ENCODE peak calls at places on chromosomes 12 and 14, in four cellular contexts. One of them, this sample, is unnamed. For H3K4me1, the result is how much of the 10 kb centered on the place peaks cover.

GRCh38 chr14:78153069-78153351 is 17.2 kb upstream of the NRXN3 start:
- DNase-seq in astrocyte: peak
- DNase-seq in IMR-90: peak
- DNase-seq in PC-9: no peak
- DNase-seq in this sample: peak

GRCh38 chr12:19036673-19037357 is 92.7 kb upstream of the PLEKHA5 start:
- DNase-seq in astrocyte: peak
- DNase-seq in IMR-90: peak
- DNase-seq in PC-9: no peak
- DNase-seq in this sample: no peak

GRCh38 chr14:22106700-22107697 is 433.4 kb upstream of the OR4E1 start:
- DNase-seq in astrocyte: no peak
- DNase-seq in IMR-90: peak
- DNase-seq in PC-9: no peak
- DNase-seq in this sample: no peak

GRCh38 chr14:84025258-84026012 is 1504.5 kb upstream of the FLRT2 start:
- DNase-seq in astrocyte: no peak
- DNase-seq in IMR-90: no peak
- DNase-seq in PC-9: no peak
- DNase-seq in this sample: no peak

GRCh38 chr14:104941508-104942365 is 17.1 kb downstream of the PLD4 start:
- DNase-seq in astrocyte: no peak
- DNase-seq in IMR-90: no peak
- DNase-seq in PC-9: no peak
- DNase-seq in this sample: no peak

GRCh38 chr14:20711275-20712069 is 22.9 kb downstream of the ANG start:
- DNase-seq in astrocyte: no peak
- DNase-seq in IMR-90: no peak
- DNase-seq in PC-9: no peak
- DNase-seq in this sample: no peak

GRCh38 chr12:131218291-131219172 is 264.8 kb downstream of the ADGRD1 start:
- DNase-seq in astrocyte: no peak
- DNase-seq in IMR-90: no peak
- DNase-seq in PC-9: no peak
- DNase-seq in this sample: no peak

GRCh38 chr12:94336201-94336915 is 123.3 kb downstream of the CEP83 start:
- DNase-seq in astrocyte: no peak
- DNase-seq in IMR-90: peak
- DNase-seq in PC-9: no peak
- DNase-seq in this sample: no peak

GRCh38 chr14:68535404-68536024 is 257.4 kb downstream of the ZFP36L1 start:
- DNase-seq in astrocyte: peak
- DNase-seq in IMR-90: peak
- DNase-seq in PC-9: peak
- DNase-seq in this sample: peak

GRCh38 chr12:117118838-117119591 is 19.8 kb upstream of the TESC start:
- DNase-seq in astrocyte: no peak
- DNase-seq in IMR-90: no peak
- DNase-seq in PC-9: no peak
- DNase-seq in this sample: no peak
- H3K4me1 ChIP-seq in astrocyte: under half
- H3K4me1 ChIP-seq in IMR-90: under half
- H3K4me1 ChIP-seq in PC-9: under half
- H3K4me1 ChIP-seq in this sample: under half

GRCh38 chr12:31245822-31246469 is 80.0 kb downstream of the SINHCAF start:
- DNase-seq in astrocyte: no peak
- DNase-seq in IMR-90: no peak
- DNase-seq in PC-9: no peak
- DNase-seq in this sample: no peak
- TF ChIP-seq CTCF in astrocyte: peak
- TF ChIP-seq CTCF in IMR-90: peak
- TF ChIP-seq CTCF in PC-9: no peak
- TF ChIP-seq CTCF in this sample: no peak

GRCh38 chr14:73460691-73461127 is 2.4 kb upstream of the NUMB start:
- DNase-seq in astrocyte: peak
- DNase-seq in IMR-90: peak
- DNase-seq in PC-9: no peak
- DNase-seq in this sample: peak

GRCh38 chr14:73462078-73462715 is 3.9 kb upstream of the NUMB start:
- DNase-seq in astrocyte: peak
- DNase-seq in IMR-90: peak
- DNase-seq in PC-9: no peak
- DNase-seq in this sample: peak

GRCh38 chr14:73461478-73462077 is 3.2 kb upstream of the NUMB start:
- DNase-seq in astrocyte: no peak
- DNase-seq in IMR-90: no peak
- DNase-seq in PC-9: no peak
- DNase-seq in this sample: no peak

GRCh38 chr14:73463411-73463810 is 5.1 kb upstream of the NUMB start:
- DNase-seq in astrocyte: peak
- DNase-seq in IMR-90: peak
- DNase-seq in PC-9: peak
- DNase-seq in this sample: peak

GRCh38 chr14:73462815-73463214 is 4.5 kb upstream of the NUMB start:
- DNase-seq in astrocyte: no peak
- DNase-seq in IMR-90: no peak
- DNase-seq in PC-9: no peak
- DNase-seq in this sample: peak
- H2AFZ ChIP-seq in astrocyte: no peak
- H2AFZ ChIP-seq in IMR-90: no peak
- H2AFZ ChIP-seq in PC-9: no peak
- H2AFZ ChIP-seq in this sample: no peak

DNA sequence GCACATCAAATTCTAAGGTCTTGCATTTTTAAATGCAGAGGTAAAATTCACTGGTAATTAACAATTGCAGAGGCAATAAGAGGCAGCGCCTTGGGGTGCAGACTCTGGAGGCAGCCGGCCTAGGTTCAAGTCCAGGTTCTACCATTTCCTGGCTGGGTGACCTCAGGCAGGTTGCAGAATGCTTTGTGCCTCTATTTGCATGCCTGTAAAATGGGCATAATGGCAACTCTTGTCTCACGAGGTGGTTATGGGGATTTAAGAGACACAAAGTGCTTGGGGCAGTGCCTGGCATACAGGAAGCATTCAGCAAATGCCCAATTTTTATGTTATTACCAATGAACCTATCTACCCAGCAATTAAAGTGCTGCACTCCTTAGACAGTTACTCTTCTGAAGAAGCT is 180.0 kb upstream of the LHX5 start:
- DNase-seq in astrocyte: no peak
- DNase-seq in IMR-90: no peak
- DNase-seq in PC-9: no peak
- DNase-seq in this sample: no peak
- H3K4me1 ChIP-seq in astrocyte: under half
- H3K4me1 ChIP-seq in IMR-90: under half
- H3K4me1 ChIP-seq in PC-9: under half
- H3K4me1 ChIP-seq in this sample: under half

DNA sequence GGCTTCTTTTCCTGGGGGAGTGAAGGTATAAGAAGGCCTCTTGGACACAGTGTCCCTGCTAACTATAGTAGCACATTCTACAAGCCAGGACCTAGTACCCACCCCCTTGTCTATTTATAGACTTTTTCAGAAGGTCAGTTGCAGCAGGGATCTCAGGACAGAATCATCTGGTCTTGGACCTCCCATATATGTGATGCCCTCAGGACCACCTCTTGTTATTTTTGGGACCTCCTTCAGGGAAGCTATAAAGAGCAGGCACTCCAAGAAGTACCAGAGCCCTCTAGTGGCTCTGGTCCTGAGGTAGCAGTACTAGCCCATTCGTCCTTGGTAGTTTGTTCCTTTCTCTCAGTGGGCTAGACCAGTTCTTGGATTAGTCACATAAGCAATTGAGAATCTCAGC is 4.3 kb downstream of the COQ10A start:
- DNase-seq in astrocyte: no peak
- DNase-seq in IMR-90: peak
- DNase-seq in PC-9: no peak
- DNase-seq in this sample: peak
- TF ChIP-seq CTCF in astrocyte: peak
- TF ChIP-seq CTCF in IMR-90: peak
- TF ChIP-seq CTCF in PC-9: peak
- TF ChIP-seq CTCF in this sample: peak

GRCh38 chr14:103520657-103521437 is 1.8 kb downstream of the CKB start:
- DNase-seq in astrocyte: no peak
- DNase-seq in IMR-90: peak
- DNase-seq in PC-9: peak
- DNase-seq in this sample: peak
- H2AFZ ChIP-seq in astrocyte: no peak
- H2AFZ ChIP-seq in IMR-90: peak
- H2AFZ ChIP-seq in PC-9: peak
- H2AFZ ChIP-seq in this sample: no peak

DNA sequence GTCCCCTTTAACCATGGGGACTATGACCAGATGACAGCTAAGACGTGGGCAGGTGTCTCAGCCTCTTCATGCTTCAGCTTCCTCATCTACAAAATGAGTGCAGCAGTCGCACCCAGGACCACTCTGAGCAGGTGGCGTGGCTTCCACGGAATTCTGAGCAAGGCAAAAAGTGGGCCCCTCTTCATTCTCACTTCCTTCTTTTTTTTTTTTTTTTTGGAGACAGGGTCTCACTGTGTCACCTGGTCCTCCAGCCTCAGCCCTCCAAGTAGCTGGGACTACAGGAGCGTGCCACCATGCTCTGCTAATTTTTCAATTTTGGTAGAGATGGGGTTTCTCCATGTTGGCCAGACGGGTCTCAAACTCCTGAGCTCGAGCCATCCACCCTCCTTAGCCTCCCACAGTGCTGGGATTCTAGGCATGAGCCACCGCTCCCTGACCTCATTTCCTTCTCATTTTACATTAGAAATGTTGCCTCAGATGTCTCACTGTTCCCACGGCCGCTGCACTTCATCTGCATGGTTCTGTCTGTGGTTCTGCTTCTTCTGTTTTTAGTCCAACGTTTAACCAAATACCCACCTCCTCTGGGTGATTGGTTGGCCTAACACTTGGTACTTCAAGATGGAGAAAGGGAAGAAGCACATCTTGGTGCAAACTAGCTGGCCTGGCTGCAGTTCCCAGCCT is 41.3 kb upstream of the BCL7A start:
- DNase-seq in astrocyte: no peak
- DNase-seq in IMR-90: peak
- DNase-seq in PC-9: no peak
- DNase-seq in this sample: peak
- H3K4me1 ChIP-seq in astrocyte: under half
- H3K4me1 ChIP-seq in IMR-90: under half
- H3K4me1 ChIP-seq in PC-9: under half
- H3K4me1 ChIP-seq in this sample: under half